ENCODE peak calls at places on chromosome 20, in four cellular contexts. X is BJ, F is adrenal gland, Q is heart left ventricle. W is an unnamed sample.

GRCh38 chr20:4973330-4974097 is 27.8 kb downstream of the SLC23A2 start:
- DNase-seq in F (peak; percentile 95), Q (peak; percentile 20), X (peak; percentile 45), W (peak; percentile 82)

GRCh38 chr20:57619053-57619831 is 984 bp downstream of the ZBP1 start:
- DNase-seq in F (no peak), X (no peak), Q (peak; percentile 62), W (no peak)

GRCh38 chr20:7980332-7981046 is 39.1 kb downstream of the TMX4 start:
- DNase-seq in F (no peak), Q (no peak), X (no peak), W (peak; percentile 61)

GRCh38 chr20:61118429-61119224 is 133.4 kb upstream of the CDH4 start:
- DNase-seq in X (no peak), Q (no peak), F (no peak), W (peak; percentile 45)

GRCh38 chr20:49983123-49983847 is 505 bp downstream of the SNAI1 start:
- DNase-seq in X (no peak), F (no peak), Q (no peak), W (no peak)

GRCh38 chr20:47220161-47220582 is 136.3 kb downstream of the ZMYND8 start:
- DNase-seq in Q (no peak), X (no peak), F (no peak), W (peak; percentile 28)

GRCh38 chr20:57476641-57477461 is 48.1 kb downstream of the CTCFL start:
- DNase-seq in F (no peak), X (no peak), Q (no peak), W (no peak)

GRCh38 chr20:38680492-38681118 is 43.7 kb upstream of the SLC32A1 start:
- DNase-seq in Q (no peak), F (no peak), X (no peak), W (peak; percentile 39)

GRCh38 chr20:63855363-63856110 is 5.8 kb upstream of the ABHD16B start:
- DNase-seq in X (no peak), F (no peak), Q (peak; percentile 35), W (no peak)
- H3K4me3 ChIP-seq in X (peak overlapping the region; percentile 6), F (no peak overlapping the region), Q (peak overlapping the region; percentile 37), W (peak overlapping the region; percentile 13)

GRCh38 chr20:40892642-40893041 is 136.0 kb upstream of the TOP1 start:
- DNase-seq in X (no peak), F (no peak), Q (no peak), W (no peak)
- TF ChIP-seq CTCF in X (no peak), F (no peak), Q (no peak), W (no peak)

GRCh38 chr20:45094864-45095574 is 5.9 kb downstream of the KCNS1 start:
- DNase-seq in X (no peak), Q (no peak), F (no peak), W (no peak)

GRCh38 chr20:45098096-45098773 is 2.7 kb downstream of the KCNS1 start:
- DNase-seq in X (no peak), F (no peak), Q (no peak), W (no peak)

GRCh38 chr20:45096781-45097180 is 4.1 kb downstream of the KCNS1 start:
- DNase-seq in X (no peak), Q (no peak), F (no peak), W (no peak)

GRCh38 chr20:45095753-45096371 is 5.1 kb downstream of the KCNS1 start:
- DNase-seq in Q (peak; percentile 34), F (peak; percentile 79), X (no peak), W (peak; percentile 80)

GRCh38 chr20:45097485-45098095 is 3.3 kb downstream of the KCNS1 start:
- DNase-seq in Q (no peak), F (peak; percentile 56), X (no peak), W (peak; percentile 50)
- H3K4me3 ChIP-seq in Q (peak overlapping the region; percentile 12), F (no peak overlapping the region), X (no peak overlapping the region), W (peak overlapping the region; percentile 13)

DNA sequence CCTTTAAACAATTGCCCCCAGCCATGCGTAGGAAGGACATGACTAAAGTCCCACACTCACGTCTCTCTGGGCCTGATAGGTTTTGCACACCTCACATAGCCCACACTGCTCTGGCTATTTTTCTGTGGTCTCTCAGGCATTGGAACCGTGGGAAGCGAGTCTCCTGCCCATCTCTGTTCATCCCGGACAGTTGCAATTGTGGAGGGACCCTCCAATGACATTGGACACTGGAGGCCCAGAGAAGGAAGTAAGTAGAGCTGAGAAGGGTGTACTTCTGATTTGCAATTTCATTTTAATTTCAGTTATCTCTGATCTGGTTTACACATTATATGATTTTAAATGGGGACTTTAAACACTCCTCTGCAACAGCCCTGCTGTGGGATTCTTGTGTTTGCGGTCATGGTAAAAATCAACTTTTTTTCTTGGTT is 23.3 kb upstream of the CST3 start:
- DNase-seq in F (no peak), X (no peak), Q (no peak), W (no peak)
- TF ChIP-seq CTCF in F (no peak), X (no peak), Q (no peak), W (no peak)

GRCh38 chr20:62551408-62552323 is 75.9 kb upstream of the GATA5 start:
- DNase-seq in X (no peak), F (no peak), Q (no peak), W (no peak)

GRCh38 chr20:62553838-62554161 is 78.0 kb upstream of the GATA5 start:
- DNase-seq in F (no peak), Q (no peak), X (no peak), W (no peak)

GRCh38 chr20:62553136-62553837 is 77.5 kb upstream of the GATA5 start:
- DNase-seq in X (no peak), F (no peak), Q (no peak), W (no peak)

GRCh38 chr20:62554214-62554897 is 78.6 kb upstream of the GATA5 start:
- DNase-seq in F (no peak), X (no peak), Q (no peak), W (no peak)

DNA sequence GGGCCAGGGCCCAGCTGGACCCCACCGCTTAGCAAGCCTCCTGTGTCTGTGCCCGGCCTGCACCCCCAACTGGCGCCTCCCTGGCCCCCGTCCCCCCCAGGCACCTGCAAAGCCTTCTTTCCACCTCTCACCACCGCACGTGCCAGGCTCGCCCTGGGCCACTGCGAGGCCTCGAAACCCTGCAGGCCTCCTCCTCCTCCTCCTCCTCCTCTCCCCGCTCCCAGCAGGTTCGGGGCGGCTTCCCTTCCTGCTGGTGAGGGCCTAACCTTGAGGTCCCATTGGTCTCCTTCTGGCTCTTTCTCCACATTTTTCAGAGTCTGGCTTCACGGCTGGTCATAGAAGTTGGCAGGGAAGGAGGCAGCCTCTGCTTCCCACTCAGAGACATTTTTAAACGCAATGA is 76.8 kb upstream of the GATA5 start:
- DNase-seq in Q (no peak), X (no peak), F (no peak), W (no peak)
- H3K4me3 ChIP-seq in Q (peak overlapping the region; percentile 83), X (no peak overlapping the region), F (no peak overlapping the region), W (no peak overlapping the region)

GRCh38 chr20:32780749-32781402 is 18.7 kb downstream of the DNMT3B start:
- DNase-seq in X (no peak), F (no peak), Q (no peak), W (no peak)

GRCh38 chr20:32775240-32775991 is 13.2 kb downstream of the DNMT3B start:
- DNase-seq in Q (no peak), F (no peak), X (no peak), W (no peak)

GRCh38 chr20:32777177-32777956 is 15.2 kb downstream of the DNMT3B start:
- DNase-seq in X (no peak), Q (no peak), F (no peak), W (peak; percentile 10)

GRCh38 chr20:32780278-32780677 is 18.1 kb downstream of the DNMT3B start:
- DNase-seq in Q (no peak), F (no peak), X (no peak), W (no peak)

DNA sequence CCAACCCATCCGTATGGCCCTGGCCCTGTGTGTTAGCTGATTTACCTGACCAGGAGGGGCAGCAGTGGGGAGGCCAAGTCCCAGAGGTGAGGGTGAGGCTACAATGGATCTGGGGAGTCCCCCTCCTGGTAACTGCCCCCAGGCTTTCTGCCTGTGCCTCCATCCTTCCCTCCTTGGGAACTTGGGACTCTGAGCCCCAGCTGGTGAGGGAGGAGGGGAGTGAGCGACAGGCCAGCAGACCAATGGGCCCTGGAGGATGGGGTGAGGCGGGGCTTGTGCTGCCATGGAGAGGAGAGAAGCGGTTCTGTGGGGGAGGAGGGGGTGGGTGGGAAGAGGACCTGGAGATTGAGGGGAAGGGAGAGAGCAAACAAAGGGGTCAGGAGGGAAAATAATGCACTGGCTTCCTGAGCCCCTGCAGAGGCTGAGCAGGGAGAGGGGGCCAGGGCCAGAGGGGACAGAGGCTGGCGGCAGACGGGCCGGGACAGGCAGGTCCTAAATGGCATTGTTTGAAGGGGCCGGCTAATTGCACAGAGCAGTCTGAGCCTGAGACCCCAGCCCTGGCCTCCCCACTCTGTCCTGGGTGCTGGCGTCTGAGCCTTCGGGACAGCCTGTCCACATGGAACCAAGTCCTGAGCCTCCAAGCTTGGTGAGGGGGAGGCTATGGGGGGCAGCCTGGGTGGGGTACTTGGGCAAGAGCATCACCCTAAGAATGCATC is 17.5 kb downstream of the DNMT3B start:
- DNase-seq in X (no peak), Q (no peak), F (no peak), W (no peak)
- TF ChIP-seq CTCF in X (no peak), Q (no peak), F (no peak), W (no peak)

DNA sequence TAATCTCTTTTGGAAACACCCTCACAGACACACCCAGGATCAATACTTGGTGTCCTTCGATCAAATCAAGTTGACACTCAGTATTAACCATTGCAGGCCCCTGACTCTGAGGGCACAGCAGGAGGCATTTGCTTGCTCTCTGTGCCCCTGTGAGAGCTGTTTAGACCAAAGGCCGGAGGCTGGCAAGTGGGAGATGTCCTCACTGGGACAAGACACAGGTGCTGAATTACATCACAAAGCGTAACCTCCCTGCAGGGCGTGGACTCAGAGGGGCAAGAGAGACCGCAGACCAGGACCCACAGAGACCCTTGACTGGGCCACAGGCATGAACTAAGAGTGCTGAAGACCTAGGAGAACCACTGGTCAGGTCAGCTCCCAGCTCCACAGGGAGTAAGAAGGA is at the start of gene CST8:
- DNase-seq in X (no peak), Q (no peak), F (no peak), W (no peak)
- H3K4me3 ChIP-seq in X (no peak within 1 kb of the TSS), Q (no peak within 1 kb of the TSS), F (no peak within 1 kb of the TSS), W (no peak within 1 kb of the TSS)

GRCh38 chr20:32663704-32664351 is 9.9 kb downstream of the C20orf203 start:
- DNase-seq in Q (no peak), F (no peak), X (no peak), W (no peak)

GRCh38 chr20:32667030-32667429 is 6.7 kb downstream of the C20orf203 start:
- DNase-seq in Q (no peak), X (no peak), F (no peak), W (no peak)

GRCh38 chr20:32664352-32665159 is 9.2 kb downstream of the C20orf203 start:
- DNase-seq in Q (no peak), F (no peak), X (no peak), W (no peak)

GRCh38 chr20:32660661-32661060 is 13.1 kb downstream of the C20orf203 start:
- DNase-seq in Q (no peak), X (no peak), F (no peak), W (no peak)

DNA sequence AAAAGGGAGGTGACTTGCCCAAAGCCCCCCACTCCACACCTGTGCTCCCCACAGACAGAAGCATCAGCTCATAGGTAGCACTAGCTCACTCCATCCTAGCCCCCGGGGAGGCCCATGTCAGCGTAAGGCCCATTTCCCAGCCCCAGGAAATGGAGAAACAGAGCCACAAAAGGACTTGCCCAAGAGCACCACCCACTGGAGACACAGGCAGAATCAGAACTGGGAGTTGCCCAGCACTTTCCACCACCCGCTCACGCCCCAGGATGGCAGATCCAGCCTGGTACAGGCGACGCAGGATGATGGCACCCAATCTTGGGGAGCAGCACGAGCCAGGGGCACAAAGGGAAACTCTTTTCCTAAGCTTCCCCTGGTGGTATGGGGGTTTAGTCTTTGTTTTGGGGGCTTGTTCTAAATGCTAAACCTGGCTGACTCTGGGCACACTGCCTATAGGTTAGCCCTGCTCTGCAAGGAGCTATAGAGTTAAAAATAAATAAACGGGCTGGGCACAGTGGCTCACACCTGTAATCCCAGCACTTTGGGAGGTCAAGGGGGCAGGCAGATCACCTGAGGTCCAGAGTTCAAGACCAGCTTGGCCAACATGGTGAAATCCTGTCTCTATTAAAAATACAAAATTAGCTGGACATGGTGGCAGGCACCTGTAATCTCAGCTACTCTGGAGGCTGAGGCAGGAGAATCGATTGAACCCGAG is 11.8 kb downstream of the C20orf203 start:
- DNase-seq in X (no peak), Q (no peak), F (no peak), W (no peak)
- TF ChIP-seq CTCF in X (no peak), Q (no peak), F (no peak), W (no peak)

W was measured in fibroblast of the aortic adventitia.